ENCODE peak calls at places on chromosome 9, in seven cellular contexts. Y is kidney, A is suprapubic skin, P is H1, K is cardiac muscle cell, Z is colonic mucosa, R is stomach. I is an unnamed sample.

GRCh38 chr9:81557957-81558791 is 131.2 kb downstream of the TLE1 start:
- DNase-seq in Y (no peak), R (peak; percentile 33), K (no peak), Z (no peak), A (no peak), P (no peak), I (no peak)

GRCh38 chr9:90936380-90936779 is 134.8 kb downstream of the SYK start:
- DNase-seq in R (no peak), Z (no peak), K (no peak), A (no peak), P (no peak), Y (no peak), I (no peak)

GRCh38 chr9:124869466-124869985 is 7.6 kb downstream of the ARPC5L start:
- DNase-seq in Y (peak; percentile 87), K (peak; percentile 45), A (no peak), Z (peak; percentile 43), R (peak; percentile 43), P (no peak), I (no peak)

GRCh38 chr9:126151671-126152050 is 175.0 kb upstream of the MVB12B start:
- DNase-seq in Y (peak; percentile 41), R (peak; percentile 16), P (no peak), Z (no peak), K (no peak), A (no peak), I (no peak)

GRCh38 chr9:27436234-27436633 is 87.9 kb upstream of the IFNK start:
- DNase-seq in Y (no peak), K (no peak), P (no peak), R (peak; percentile 61), Z (no peak), A (no peak), I (peak; percentile 80)

GRCh38 chr9:19720374-19720773 is 68.5 kb downstream of the SLC24A2 start:
- DNase-seq in R (no peak), K (peak; percentile 88), A (no peak), Z (no peak), P (no peak), Y (no peak), I (peak; percentile 36)

GRCh38 chr9:254516-254915 is 39.9 kb downstream of the DOCK8 start:
- DNase-seq in R (no peak), P (no peak), K (no peak), Z (no peak), Y (no peak), A (no peak), I (no peak)

GRCh38 chr9:70156729-70157128 is 102.0 kb upstream of the SMC5 start:
- DNase-seq in Y (no peak), R (no peak), A (no peak), K (no peak), Z (no peak), P (no peak), I (no peak)

GRCh38 chr9:90141723-90142122 is 500.9 kb downstream of the DIRAS2 start:
- DNase-seq in Y (no peak), A (no peak), K (peak; percentile 53), Z (no peak), R (no peak), P (no peak), I (no peak)

GRCh38 chr9:131951905-131952304 is 127.8 kb downstream of the MED27 start:
- DNase-seq in P (no peak), Y (peak; percentile 76), K (no peak), R (no peak), A (no peak), Z (no peak), I (no peak)

GRCh38 chr9:88746029-88746743 is 211.2 kb downstream of the NXNL2 start:
- DNase-seq in P (no peak), Y (peak; percentile 88), R (no peak), K (no peak), A (no peak), Z (peak; percentile 44), I (no peak)

GRCh38 chr9:31808770-31809169 is 575.7 kb upstream of the ACO1 start:
- DNase-seq in K (no peak), P (no peak), R (no peak), Z (no peak), Y (no peak), A (no peak), I (no peak)

GRCh38 chr9:133448487-133448972 is 11.2 kb upstream of the CACFD1 start:
- DNase-seq in R (peak; percentile 54), Z (no peak), K (peak; percentile 29), P (no peak), A (no peak), Y (peak; percentile 69), I (no peak)

GRCh38 chr9:98021306-98022040 is 35.1 kb upstream of the NANS start:
- DNase-seq in Y (no peak), Z (no peak), R (peak; percentile 17), K (peak; percentile 5), A (no peak), P (no peak), I (no peak)

GRCh38 chr9:127388856-127389238 is 8.1 kb upstream of the SLC2A8 start:
- DNase-seq in K (no peak), Y (no peak), R (no peak), P (no peak), Z (no peak), A (no peak), I (no peak)

GRCh38 chr9:133608881-133609280 is 308 bp downstream of the FAM163B start:
- DNase-seq in Z (no peak), R (no peak), P (no peak), A (no peak), Y (peak; percentile 74), K (no peak), I (no peak)

GRCh38 chr9:91060520-91061343 is 259.1 kb downstream of the SYK start:
- DNase-seq in K (no peak), Y (no peak), A (peak; percentile 79), Z (peak; percentile 44), R (peak; percentile 55), P (no peak), I (peak; percentile 86)

GRCh38 chr9:134618163-134618822 is 23.3 kb upstream of the COL5A1 start:
- DNase-seq in Y (peak; percentile 69), P (no peak), A (peak; percentile 58), Z (no peak), K (no peak), R (no peak), I (no peak)

GRCh38 chr9:126055386-126055785 is 271.2 kb upstream of the MVB12B start:
- DNase-seq in R (no peak), P (no peak), Y (peak; percentile 44), K (no peak), A (peak; percentile 24), Z (no peak), I (peak; percentile 45)

GRCh38 chr9:22088372-22089063 is 79.4 kb upstream of the CDKN2B start:
- DNase-seq in P (no peak), A (no peak), Y (no peak), R (no peak), K (no peak), Z (peak; percentile 72), I (no peak)

GRCh38 chr9:69173497-69173890 is 583 bp upstream of the TJP2 start:
- DNase-seq in P (no peak), Y (no peak), K (no peak), Z (no peak), R (no peak), A (no peak), I (no peak)

GRCh38 chr9:5140151-5140550 is 45.3 kb downstream of the INSL6 start:
- DNase-seq in R (no peak), P (no peak), Y (no peak), K (no peak), Z (no peak), A (no peak), I (peak; percentile 18)

GRCh38 chr9:4235951-4236804 is 63.7 kb downstream of the GLIS3 start:
- DNase-seq in K (no peak), Y (no peak), A (no peak), P (no peak), Z (no peak), R (no peak), I (peak; percentile 78)

GRCh38 chr9:98411981-98412561 is 156.6 kb upstream of the TBC1D2 start:
- DNase-seq in K (no peak), A (no peak), R (no peak), P (no peak), Z (no peak), Y (no peak), I (no peak)

GRCh38 chr9:114723926-114724325 is 41.9 kb upstream of the TEX48 start:
- DNase-seq in K (no peak), A (no peak), R (no peak), P (no peak), Y (no peak), Z (no peak), I (no peak)

GRCh38 chr9:92245005-92245797 is 48.3 kb downstream of the IARS1 start:
- DNase-seq in P (no peak), Y (no peak), A (no peak), Z (no peak), R (no peak), K (no peak), I (peak; percentile 13)

GRCh38 chr9:75133396-75133795 is 45.1 kb downstream of the OSTF1 start:
- DNase-seq in A (no peak), P (no peak), R (no peak), Z (no peak), Y (no peak), K (no peak), I (no peak)

GRCh38 chr9:335373-335772 is 120.7 kb downstream of the DOCK8 start:
- DNase-seq in R (no peak), P (no peak), Z (no peak), K (no peak), A (no peak), Y (no peak), I (no peak)

GRCh38 chr9:1298027-1298426 is 247.9 kb downstream of the DMRT2 start:
- DNase-seq in K (no peak), R (no peak), Z (no peak), P (no peak), A (no peak), Y (no peak), I (no peak)

GRCh38 chr9:136862849-136863622 is 3.1 kb downstream of the EDF1 start:
- DNase-seq in P (no peak), K (no peak), Z (no peak), R (no peak), A (peak; percentile 60), Y (peak; percentile 64), I (no peak)
- H3K27ac ChIP-seq in P (no peak overlapping the region), K (no peak overlapping the region), Z (no peak overlapping the region), R (no peak overlapping the region), A (no peak overlapping the region), Y (no peak overlapping the region), I (no peak overlapping the region)

GRCh38 chr9:86054695-86055094 is 44.7 kb downstream of the GOLM1 start:
- DNase-seq in P (no peak), Z (no peak), R (no peak), A (no peak), K (no peak), Y (no peak), I (no peak)
- TF ChIP-seq CTCF in P (no peak), Z (no peak), R (no peak), A (no peak), K (no peak), Y (no peak), I (no peak)

DNA sequence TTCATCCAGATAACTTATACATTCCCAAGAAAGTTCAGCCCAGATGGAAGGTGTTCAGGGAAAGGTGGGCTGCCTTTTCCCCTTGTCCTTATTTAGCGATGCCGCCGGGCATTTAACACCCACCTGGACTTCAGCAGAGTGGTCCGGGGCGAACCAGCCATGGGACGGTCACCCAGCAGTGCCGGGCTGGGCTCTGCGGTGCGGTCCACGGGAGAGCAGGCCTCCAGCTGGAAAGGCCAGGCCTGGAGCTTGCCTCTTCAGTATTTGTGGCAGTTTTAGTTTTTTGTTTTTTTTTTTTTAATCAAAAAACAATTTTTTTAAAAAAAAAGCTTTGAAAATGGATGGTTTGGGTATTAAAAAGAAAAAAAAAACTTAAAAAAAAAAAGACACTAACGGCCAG is 4.0 kb upstream of the PHYHD1 start:
- DNase-seq in K (no peak), P (no peak), Y (no peak), Z (no peak), R (no peak), A (no peak), I (no peak)
- H3K4me1 ChIP-seq in K (peaks cover 4% of the 10 kb centered on the region), P (peaks cover 23% of the 10 kb centered on the region), Y (peaks cover 24% of the 10 kb centered on the region), Z (peaks cover 7% of the 10 kb centered on the region), R (peaks cover 78% of the 10 kb centered on the region), A (peaks cover 92% of the 10 kb centered on the region), I (peaks cover 30% of the 10 kb centered on the region)

GRCh38 chr9:109498195-109499060 is at the start of gene PTPN3:
- DNase-seq in Y (peak; percentile 76), Z (peak; percentile 45), R (peak; percentile 40), A (no peak), K (peak; percentile 34), P (no peak), I (peak; percentile 37)
- H3K27ac ChIP-seq in Y (peak within 1 kb of the TSS; percentile 83), Z (peak within 1 kb of the TSS; percentile 57), R (peak within 1 kb of the TSS; percentile 79), A (peak within 1 kb of the TSS; percentile 65), K (no peak within 1 kb of the TSS), P (no peak within 1 kb of the TSS), I (peak within 1 kb of the TSS; percentile 19)

I was measured in foreskin keratinocyte.